ENCODE peak calls at places on chromosomes 13 and 19, in six cellular contexts. One of them, this sample, is unnamed. For H3K4me1, the result is how much of the 10 kb centered on the place peaks cover.

GRCh38 chr19:32188921-32189320 is 156.5 kb upstream of the ZNF507 start:
- DNase-seq in transverse colon: no peak
- DNase-seq in iPS DF 6.9: no peak
- DNase-seq in mesenchymal stem cell: no peak
- DNase-seq in aorta: no peak
- DNase-seq in GM23338: no peak
- DNase-seq in this sample: no peak

GRCh38 chr19:29770653-29771052 is 41.1 kb upstream of the CCNE1 start:
- DNase-seq in transverse colon: no peak
- DNase-seq in iPS DF 6.9: no peak
- DNase-seq in mesenchymal stem cell: no peak
- DNase-seq in aorta: no peak
- DNase-seq in GM23338: no peak
- DNase-seq in this sample: no peak

GRCh38 chr13:114226088-114226487 is 8.6 kb upstream of the CDC16 start:
- DNase-seq in transverse colon: no peak
- DNase-seq in iPS DF 6.9: no peak
- DNase-seq in mesenchymal stem cell: no peak
- DNase-seq in aorta: no peak
- DNase-seq in GM23338: no peak
- DNase-seq in this sample: no peak

GRCh38 chr19:44776402-44777096 is 1.1 kb upstream of the CBLC start:
- DNase-seq in transverse colon: peak
- DNase-seq in iPS DF 6.9: no peak
- DNase-seq in mesenchymal stem cell: no peak
- DNase-seq in aorta: no peak
- DNase-seq in GM23338: peak
- DNase-seq in this sample: no peak

GRCh38 chr19:52601025-52601973 is 31.2 kb downstream of the ZNF701 start:
- DNase-seq in transverse colon: peak
- DNase-seq in iPS DF 6.9: peak
- DNase-seq in mesenchymal stem cell: peak
- DNase-seq in aorta: peak
- DNase-seq in GM23338: peak
- DNase-seq in this sample: peak

GRCh38 chr13:36051082-36051481 is 80.1 kb downstream of the DCLK1 start:
- DNase-seq in transverse colon: no peak
- DNase-seq in iPS DF 6.9: no peak
- DNase-seq in mesenchymal stem cell: no peak
- DNase-seq in aorta: no peak
- DNase-seq in GM23338: no peak
- DNase-seq in this sample: no peak

GRCh38 chr13:51978836-51979556 is 32.3 kb downstream of the ATP7B start:
- DNase-seq in transverse colon: peak
- DNase-seq in iPS DF 6.9: no peak
- DNase-seq in mesenchymal stem cell: no peak
- DNase-seq in aorta: no peak
- DNase-seq in GM23338: no peak
- DNase-seq in this sample: no peak

GRCh38 chr13:22618002-22618401 is 562.8 kb upstream of the SGCG start:
- DNase-seq in transverse colon: no peak
- DNase-seq in iPS DF 6.9: no peak
- DNase-seq in mesenchymal stem cell: no peak
- DNase-seq in aorta: no peak
- DNase-seq in GM23338: no peak
- DNase-seq in this sample: no peak

GRCh38 chr13:49746111-49746510 is 46.4 kb downstream of the KPNA3 start:
- DNase-seq in transverse colon: peak
- DNase-seq in iPS DF 6.9: no peak
- DNase-seq in mesenchymal stem cell: no peak
- DNase-seq in aorta: no peak
- DNase-seq in GM23338: no peak
- DNase-seq in this sample: no peak

GRCh38 chr13:79108914-79109643 is 297.0 kb downstream of the RBM26 start:
- DNase-seq in transverse colon: no peak
- DNase-seq in iPS DF 6.9: no peak
- DNase-seq in mesenchymal stem cell: no peak
- DNase-seq in aorta: no peak
- DNase-seq in GM23338: no peak
- DNase-seq in this sample: no peak

GRCh38 chr13:111241862-111242261 is 78.6 kb upstream of the TEX29 start:
- DNase-seq in transverse colon: no peak
- DNase-seq in iPS DF 6.9: no peak
- DNase-seq in mesenchymal stem cell: no peak
- DNase-seq in aorta: no peak
- DNase-seq in GM23338: no peak
- DNase-seq in this sample: no peak

GRCh38 chr19:49400034-49400433 is 12.0 kb downstream of the KASH5 start:
- DNase-seq in transverse colon: no peak
- DNase-seq in iPS DF 6.9: no peak
- DNase-seq in mesenchymal stem cell: no peak
- DNase-seq in aorta: no peak
- DNase-seq in GM23338: no peak
- DNase-seq in this sample: no peak

GRCh38 chr19:44455100-44455499 is 6.8 kb upstream of the ZNF229 start:
- DNase-seq in transverse colon: no peak
- DNase-seq in iPS DF 6.9: no peak
- DNase-seq in mesenchymal stem cell: no peak
- DNase-seq in aorta: no peak
- DNase-seq in GM23338: no peak
- DNase-seq in this sample: no peak

GRCh38 chr19:39592381-39592780 is 9.9 kb upstream of the LGALS13 start:
- DNase-seq in transverse colon: no peak
- DNase-seq in iPS DF 6.9: no peak
- DNase-seq in mesenchymal stem cell: no peak
- DNase-seq in aorta: no peak
- DNase-seq in GM23338: no peak
- DNase-seq in this sample: no peak
- H3K4me1 ChIP-seq in transverse colon: under half
- H3K4me1 ChIP-seq in iPS DF 6.9: under half
- H3K4me1 ChIP-seq in mesenchymal stem cell: under half
- H3K4me1 ChIP-seq in aorta: under half
- H3K4me1 ChIP-seq in GM23338: under half
- H3K4me1 ChIP-seq in this sample: under half

GRCh38 chr19:41872775-41873647 is 4.1 kb upstream of the CD79A start:
- DNase-seq in transverse colon: peak
- DNase-seq in iPS DF 6.9: peak
- DNase-seq in mesenchymal stem cell: peak
- DNase-seq in aorta: peak
- DNase-seq in GM23338: peak
- DNase-seq in this sample: no peak

GRCh38 chr19:41872384-41872774 is 4.7 kb upstream of the CD79A start:
- DNase-seq in transverse colon: no peak
- DNase-seq in iPS DF 6.9: no peak
- DNase-seq in mesenchymal stem cell: no peak
- DNase-seq in aorta: no peak
- DNase-seq in GM23338: no peak
- DNase-seq in this sample: no peak

GRCh38 chr19:41870401-41870873 is 6.6 kb upstream of the CD79A start:
- DNase-seq in transverse colon: no peak
- DNase-seq in iPS DF 6.9: no peak
- DNase-seq in mesenchymal stem cell: peak
- DNase-seq in aorta: no peak
- DNase-seq in GM23338: no peak
- DNase-seq in this sample: no peak

GRCh38 chr19:41869374-41869955 is 7.6 kb upstream of the CD79A start:
- DNase-seq in transverse colon: no peak
- DNase-seq in iPS DF 6.9: no peak
- DNase-seq in mesenchymal stem cell: no peak
- DNase-seq in aorta: no peak
- DNase-seq in GM23338: no peak
- DNase-seq in this sample: no peak

GRCh38 chr19:41871573-41872383 is 5.3 kb upstream of the CD79A start:
- DNase-seq in transverse colon: peak
- DNase-seq in iPS DF 6.9: no peak
- DNase-seq in mesenchymal stem cell: peak
- DNase-seq in aorta: no peak
- DNase-seq in GM23338: peak
- DNase-seq in this sample: no peak
- H3K4me1 ChIP-seq in transverse colon: half or more
- H3K4me1 ChIP-seq in iPS DF 6.9: under half
- H3K4me1 ChIP-seq in mesenchymal stem cell: under half
- H3K4me1 ChIP-seq in aorta: under half
- H3K4me1 ChIP-seq in GM23338: under half
- H3K4me1 ChIP-seq in this sample: under half

GRCh38 chr19:36392916-36393673 is 14.1 kb upstream of the ZFP14 start:
- DNase-seq in transverse colon: no peak
- DNase-seq in iPS DF 6.9: no peak
- DNase-seq in mesenchymal stem cell: peak
- DNase-seq in aorta: no peak
- DNase-seq in GM23338: peak
- DNase-seq in this sample: no peak
- H3K4me1 ChIP-seq in transverse colon: under half
- H3K4me1 ChIP-seq in iPS DF 6.9: under half
- H3K4me1 ChIP-seq in mesenchymal stem cell: under half
- H3K4me1 ChIP-seq in aorta: under half
- H3K4me1 ChIP-seq in GM23338: under half
- H3K4me1 ChIP-seq in this sample: under half

GRCh38 chr19:18393836-18394235 is 3.6 kb downstream of the LRRC25 start:
- DNase-seq in transverse colon: no peak
- DNase-seq in iPS DF 6.9: no peak
- DNase-seq in mesenchymal stem cell: no peak
- DNase-seq in aorta: peak
- DNase-seq in GM23338: no peak
- DNase-seq in this sample: no peak
- H3K4me1 ChIP-seq in transverse colon: under half
- H3K4me1 ChIP-seq in iPS DF 6.9: under half
- H3K4me1 ChIP-seq in mesenchymal stem cell: under half
- H3K4me1 ChIP-seq in aorta: under half
- H3K4me1 ChIP-seq in GM23338: under half
- H3K4me1 ChIP-seq in this sample: under half

GRCh38 chr19:1167687-1168561 is 6.1 kb downstream of the SBNO2 start:
- DNase-seq in transverse colon: no peak
- DNase-seq in iPS DF 6.9: no peak
- DNase-seq in mesenchymal stem cell: no peak
- DNase-seq in aorta: no peak
- DNase-seq in GM23338: no peak
- DNase-seq in this sample: no peak
- H3K4me1 ChIP-seq in transverse colon: under half
- H3K4me1 ChIP-seq in iPS DF 6.9: under half
- H3K4me1 ChIP-seq in mesenchymal stem cell: half or more
- H3K4me1 ChIP-seq in aorta: under half
- H3K4me1 ChIP-seq in GM23338: under half
- H3K4me1 ChIP-seq in this sample: under half

DNA sequence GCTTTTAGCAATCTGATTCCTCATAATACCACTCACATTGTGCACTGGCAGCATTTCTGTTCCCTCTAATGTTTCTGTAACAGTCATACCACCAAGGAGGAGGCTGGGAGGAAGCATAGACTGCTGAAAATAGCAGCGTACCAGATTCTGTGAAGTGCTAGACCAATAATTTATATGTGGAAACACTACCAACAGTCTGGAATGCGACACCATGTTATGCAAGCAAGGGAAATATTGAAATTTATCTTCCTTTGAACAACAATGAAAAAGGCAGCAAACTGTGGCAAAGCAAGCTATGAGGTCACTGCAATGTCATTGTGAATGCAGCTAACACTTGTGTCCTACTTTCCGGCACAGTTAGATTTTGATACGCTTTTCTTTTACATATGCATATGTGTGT is 1388.0 kb downstream of the EFNB2 start:
- DNase-seq in transverse colon: no peak
- DNase-seq in iPS DF 6.9: no peak
- DNase-seq in mesenchymal stem cell: peak
- DNase-seq in aorta: no peak
- DNase-seq in GM23338: no peak
- DNase-seq in this sample: no peak
- H3K4me1 ChIP-seq in transverse colon: under half
- H3K4me1 ChIP-seq in iPS DF 6.9: under half
- H3K4me1 ChIP-seq in mesenchymal stem cell: under half
- H3K4me1 ChIP-seq in aorta: under half
- H3K4me1 ChIP-seq in GM23338: under half
- H3K4me1 ChIP-seq in this sample: under half

This sample was measured in uterus.